ENCODE peak calls at places on chromosomes 13 and 19, in seven cellular contexts. One of them, this sample, is unnamed.

GRCh38 chr13:113229791-113230190 is 20.4 kb downstream of the CUL4A start:
- DNase-seq in cardiac muscle cell: no peak
- DNase-seq in astrocyte of the cerebellum: no peak
- DNase-seq in K562: no peak
- DNase-seq in effector memory CD4-positive, alpha-beta T cell: no peak
- DNase-seq in stomach: no peak
- DNase-seq in fibroblast of pulmonary artery: no peak
- DNase-seq in this sample: no peak

GRCh38 chr13:72998012-72998411 is 60.8 kb upstream of the KLF5 start:
- DNase-seq in stomach: no peak
- DNase-seq in fibroblast of pulmonary artery: no peak
- DNase-seq in effector memory CD4-positive, alpha-beta T cell: no peak
- DNase-seq in cardiac muscle cell: no peak
- DNase-seq in astrocyte of the cerebellum: no peak
- DNase-seq in K562: no peak
- DNase-seq in this sample: no peak

GRCh38 chr13:21069561-21070004 is 8.2 kb upstream of the LATS2 start:
- DNase-seq in stomach: no peak
- DNase-seq in cardiac muscle cell: peak
- DNase-seq in effector memory CD4-positive, alpha-beta T cell: no peak
- DNase-seq in astrocyte of the cerebellum: peak
- DNase-seq in fibroblast of pulmonary artery: peak
- DNase-seq in K562: no peak
- DNase-seq in this sample: no peak

GRCh38 chr13:23833733-23834611 is 55.2 kb downstream of the MIPEP start:
- DNase-seq in astrocyte of the cerebellum: no peak
- DNase-seq in stomach: no peak
- DNase-seq in cardiac muscle cell: no peak
- DNase-seq in fibroblast of pulmonary artery: no peak
- DNase-seq in effector memory CD4-positive, alpha-beta T cell: no peak
- DNase-seq in K562: no peak
- DNase-seq in this sample: no peak

GRCh38 chr13:73198888-73199497 is 140.2 kb downstream of the KLF5 start:
- DNase-seq in astrocyte of the cerebellum: no peak
- DNase-seq in cardiac muscle cell: no peak
- DNase-seq in stomach: no peak
- DNase-seq in effector memory CD4-positive, alpha-beta T cell: no peak
- DNase-seq in fibroblast of pulmonary artery: no peak
- DNase-seq in K562: no peak
- DNase-seq in this sample: no peak

GRCh38 chr19:48868196-48868886 is at the start of gene PLEKHA4:
- DNase-seq in stomach: peak
- DNase-seq in fibroblast of pulmonary artery: peak
- DNase-seq in astrocyte of the cerebellum: no peak
- DNase-seq in K562: peak
- DNase-seq in cardiac muscle cell: peak
- DNase-seq in effector memory CD4-positive, alpha-beta T cell: no peak
- DNase-seq in this sample: no peak

GRCh38 chr13:111380431-111380830 is 60.0 kb downstream of the TEX29 start:
- DNase-seq in fibroblast of pulmonary artery: no peak
- DNase-seq in K562: no peak
- DNase-seq in stomach: peak
- DNase-seq in effector memory CD4-positive, alpha-beta T cell: no peak
- DNase-seq in astrocyte of the cerebellum: no peak
- DNase-seq in cardiac muscle cell: no peak
- DNase-seq in this sample: no peak

GRCh38 chr13:30157616-30157993 is 149.7 kb downstream of the KATNAL1 start:
- DNase-seq in astrocyte of the cerebellum: no peak
- DNase-seq in stomach: no peak
- DNase-seq in fibroblast of pulmonary artery: no peak
- DNase-seq in cardiac muscle cell: no peak
- DNase-seq in effector memory CD4-positive, alpha-beta T cell: no peak
- DNase-seq in K562: no peak
- DNase-seq in this sample: no peak

GRCh38 chr13:113157929-113158747 is at the start of gene PROZ:
- DNase-seq in cardiac muscle cell: no peak
- DNase-seq in K562: no peak
- DNase-seq in fibroblast of pulmonary artery: no peak
- DNase-seq in astrocyte of the cerebellum: no peak
- DNase-seq in stomach: no peak
- DNase-seq in effector memory CD4-positive, alpha-beta T cell: no peak
- DNase-seq in this sample: no peak

GRCh38 chr13:24627090-24627714 is 53.0 kb upstream of the ATP12A start:
- DNase-seq in K562: peak
- DNase-seq in astrocyte of the cerebellum: no peak
- DNase-seq in effector memory CD4-positive, alpha-beta T cell: no peak
- DNase-seq in fibroblast of pulmonary artery: no peak
- DNase-seq in cardiac muscle cell: peak
- DNase-seq in stomach: peak
- DNase-seq in this sample: no peak

GRCh38 chr19:29537601-29538000 is 11.8 kb downstream of the VSTM2B start:
- DNase-seq in K562: no peak
- DNase-seq in fibroblast of pulmonary artery: no peak
- DNase-seq in cardiac muscle cell: no peak
- DNase-seq in astrocyte of the cerebellum: no peak
- DNase-seq in effector memory CD4-positive, alpha-beta T cell: no peak
- DNase-seq in stomach: peak
- DNase-seq in this sample: no peak

GRCh38 chr13:19984430-19985218 is 26.1 kb downstream of the ZMYM2 start:
- DNase-seq in effector memory CD4-positive, alpha-beta T cell: no peak
- DNase-seq in K562: peak
- DNase-seq in stomach: no peak
- DNase-seq in astrocyte of the cerebellum: peak
- DNase-seq in cardiac muscle cell: peak
- DNase-seq in fibroblast of pulmonary artery: peak
- DNase-seq in this sample: no peak

GRCh38 chr19:58543826-58544590 is at the start of gene TRIM28:
- DNase-seq in stomach: peak
- DNase-seq in effector memory CD4-positive, alpha-beta T cell: peak
- DNase-seq in K562: peak
- DNase-seq in astrocyte of the cerebellum: peak
- DNase-seq in fibroblast of pulmonary artery: peak
- DNase-seq in cardiac muscle cell: peak
- DNase-seq in this sample: no peak

GRCh38 chr19:5232798-5233505 is 107.7 kb downstream of the PTPRS start:
- DNase-seq in effector memory CD4-positive, alpha-beta T cell: no peak
- DNase-seq in cardiac muscle cell: peak
- DNase-seq in fibroblast of pulmonary artery: no peak
- DNase-seq in K562: no peak
- DNase-seq in astrocyte of the cerebellum: no peak
- DNase-seq in stomach: no peak
- DNase-seq in this sample: no peak

GRCh38 chr19:18650468-18651001 is 13.7 kb downstream of the KLHL26 start:
- DNase-seq in cardiac muscle cell: peak
- DNase-seq in astrocyte of the cerebellum: peak
- DNase-seq in fibroblast of pulmonary artery: peak
- DNase-seq in stomach: peak
- DNase-seq in K562: no peak
- DNase-seq in effector memory CD4-positive, alpha-beta T cell: no peak
- DNase-seq in this sample: no peak

GRCh38 chr19:3855321-3855720 is 13.5 kb downstream of the ZFR2 start:
- DNase-seq in K562: no peak
- DNase-seq in stomach: peak
- DNase-seq in cardiac muscle cell: no peak
- DNase-seq in fibroblast of pulmonary artery: no peak
- DNase-seq in effector memory CD4-positive, alpha-beta T cell: no peak
- DNase-seq in astrocyte of the cerebellum: no peak
- DNase-seq in this sample: no peak

GRCh38 chr13:105627270-105627669 is 908.2 kb downstream of the EFNB2 start:
- DNase-seq in fibroblast of pulmonary artery: peak
- DNase-seq in effector memory CD4-positive, alpha-beta T cell: no peak
- DNase-seq in stomach: no peak
- DNase-seq in cardiac muscle cell: peak
- DNase-seq in K562: no peak
- DNase-seq in astrocyte of the cerebellum: no peak
- DNase-seq in this sample: no peak

GRCh38 chr13:109610517-109610916 is 175.9 kb downstream of the IRS2 start:
- DNase-seq in stomach: peak
- DNase-seq in K562: peak
- DNase-seq in effector memory CD4-positive, alpha-beta T cell: peak
- DNase-seq in cardiac muscle cell: peak
- DNase-seq in astrocyte of the cerebellum: no peak
- DNase-seq in fibroblast of pulmonary artery: peak
- DNase-seq in this sample: no peak

GRCh38 chr19:33055718-33056117 is 9.0 kb downstream of the RHPN2 start:
- DNase-seq in K562: no peak
- DNase-seq in effector memory CD4-positive, alpha-beta T cell: no peak
- DNase-seq in stomach: no peak
- DNase-seq in fibroblast of pulmonary artery: peak
- DNase-seq in cardiac muscle cell: peak
- DNase-seq in astrocyte of the cerebellum: no peak
- DNase-seq in this sample: no peak

GRCh38 chr13:33537691-33538090 is 252.1 kb upstream of the STARD13 start:
- DNase-seq in fibroblast of pulmonary artery: no peak
- DNase-seq in cardiac muscle cell: no peak
- DNase-seq in stomach: no peak
- DNase-seq in K562: no peak
- DNase-seq in astrocyte of the cerebellum: no peak
- DNase-seq in effector memory CD4-positive, alpha-beta T cell: no peak
- DNase-seq in this sample: no peak

GRCh38 chr13:23060972-23061371 is 119.8 kb upstream of the SGCG start:
- DNase-seq in effector memory CD4-positive, alpha-beta T cell: no peak
- DNase-seq in fibroblast of pulmonary artery: no peak
- DNase-seq in astrocyte of the cerebellum: no peak
- DNase-seq in stomach: no peak
- DNase-seq in K562: no peak
- DNase-seq in cardiac muscle cell: no peak
- DNase-seq in this sample: no peak

GRCh38 chr13:48973845-48974431 is 1.8 kb upstream of the FNDC3A start:
- DNase-seq in fibroblast of pulmonary artery: no peak
- DNase-seq in stomach: no peak
- DNase-seq in cardiac muscle cell: no peak
- DNase-seq in effector memory CD4-positive, alpha-beta T cell: no peak
- DNase-seq in K562: no peak
- DNase-seq in astrocyte of the cerebellum: no peak
- DNase-seq in this sample: no peak

DNA sequence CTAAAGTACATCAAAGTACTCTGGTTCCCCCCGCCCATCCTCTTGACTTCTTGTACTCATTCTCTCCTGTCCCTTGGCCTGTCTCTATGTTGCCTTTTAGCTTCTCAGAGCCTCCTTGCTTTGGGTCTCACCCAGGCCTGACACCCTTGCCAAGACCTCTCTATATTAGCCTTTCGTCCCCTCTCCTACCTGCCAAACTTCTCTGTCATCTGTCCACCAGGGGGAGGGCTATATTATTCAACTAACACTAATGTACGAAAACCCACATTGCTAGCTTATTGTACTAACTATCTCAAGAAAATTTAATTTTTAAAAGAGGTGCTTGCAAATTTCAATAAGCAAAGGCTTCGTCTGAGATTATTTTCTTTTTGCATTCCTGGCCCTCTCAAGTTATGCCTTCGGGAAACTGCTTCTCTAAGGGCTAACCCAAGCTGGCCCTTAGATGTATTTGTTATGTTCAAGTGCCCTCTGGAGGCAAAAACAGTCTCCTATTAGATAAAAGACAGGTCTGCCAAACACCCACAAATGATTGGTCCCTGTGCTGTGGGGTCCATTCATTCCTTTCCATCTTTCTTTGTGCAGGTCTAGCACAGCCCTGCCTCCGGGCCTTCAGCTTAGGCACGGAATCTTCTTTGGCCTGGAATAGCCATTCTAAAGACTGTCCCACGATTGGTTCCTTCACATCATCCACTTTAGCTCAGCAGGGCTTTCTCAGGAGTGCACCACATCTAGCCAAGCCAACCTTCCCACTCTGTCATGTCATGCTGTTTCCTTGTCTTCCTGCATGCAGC is 6.4 kb upstream of the MRPS31 start:
- DNase-seq in stomach: no peak
- DNase-seq in K562: peak
- DNase-seq in astrocyte of the cerebellum: no peak
- DNase-seq in cardiac muscle cell: peak
- DNase-seq in effector memory CD4-positive, alpha-beta T cell: peak
- DNase-seq in fibroblast of pulmonary artery: peak
- DNase-seq in this sample: no peak
- H3K4me3 ChIP-seq in stomach: peak
- H3K4me3 ChIP-seq in K562: peak
- H3K4me3 ChIP-seq in astrocyte of the cerebellum: no peak
- H3K4me3 ChIP-seq in cardiac muscle cell: peak
- H3K4me3 ChIP-seq in effector memory CD4-positive, alpha-beta T cell: peak
- H3K4me3 ChIP-seq in fibroblast of pulmonary artery: peak
- H3K4me3 ChIP-seq in this sample: no peak

DNA sequence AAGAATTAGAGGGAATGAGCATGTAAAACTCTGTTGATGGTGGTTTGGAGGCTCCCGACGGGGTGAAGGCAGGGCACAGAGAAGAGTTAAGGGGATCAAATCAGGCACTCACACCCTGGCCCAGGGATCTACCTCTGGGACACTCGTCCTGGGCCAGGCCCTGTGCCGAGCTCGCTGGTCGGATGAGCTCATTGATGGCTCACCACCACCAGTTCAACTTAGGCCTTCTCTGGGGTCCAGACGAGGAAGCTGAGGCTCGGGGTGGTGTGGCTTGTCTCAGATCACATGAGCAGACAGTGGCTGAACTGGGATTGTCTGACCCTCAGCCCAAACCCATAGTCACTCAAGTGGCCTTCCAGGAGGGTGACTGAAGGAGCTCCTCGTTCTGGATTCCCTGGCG is 1.6 kb downstream of the NACC1 start:
- DNase-seq in cardiac muscle cell: no peak
- DNase-seq in K562: no peak
- DNase-seq in stomach: no peak
- DNase-seq in effector memory CD4-positive, alpha-beta T cell: no peak
- DNase-seq in fibroblast of pulmonary artery: no peak
- DNase-seq in astrocyte of the cerebellum: no peak
- DNase-seq in this sample: no peak
- H3K4me3 ChIP-seq in cardiac muscle cell: no peak
- H3K4me3 ChIP-seq in K562: peak
- H3K4me3 ChIP-seq in stomach: peak
- H3K4me3 ChIP-seq in effector memory CD4-positive, alpha-beta T cell: peak
- H3K4me3 ChIP-seq in fibroblast of pulmonary artery: peak
- H3K4me3 ChIP-seq in astrocyte of the cerebellum: peak
- H3K4me3 ChIP-seq in this sample: no peak

GRCh38 chr19:35143818-35144217 is 763 bp downstream of the FXYD7 start:
- DNase-seq in effector memory CD4-positive, alpha-beta T cell: no peak
- DNase-seq in fibroblast of pulmonary artery: no peak
- DNase-seq in stomach: no peak
- DNase-seq in cardiac muscle cell: no peak
- DNase-seq in astrocyte of the cerebellum: no peak
- DNase-seq in K562: no peak
- DNase-seq in this sample: no peak
- H3K4me3 ChIP-seq in effector memory CD4-positive, alpha-beta T cell: no peak
- H3K4me3 ChIP-seq in fibroblast of pulmonary artery: no peak
- H3K4me3 ChIP-seq in stomach: no peak
- H3K4me3 ChIP-seq in cardiac muscle cell: no peak
- H3K4me3 ChIP-seq in astrocyte of the cerebellum: no peak
- H3K4me3 ChIP-seq in K562: no peak
- H3K4me3 ChIP-seq in this sample: no peak

DNA sequence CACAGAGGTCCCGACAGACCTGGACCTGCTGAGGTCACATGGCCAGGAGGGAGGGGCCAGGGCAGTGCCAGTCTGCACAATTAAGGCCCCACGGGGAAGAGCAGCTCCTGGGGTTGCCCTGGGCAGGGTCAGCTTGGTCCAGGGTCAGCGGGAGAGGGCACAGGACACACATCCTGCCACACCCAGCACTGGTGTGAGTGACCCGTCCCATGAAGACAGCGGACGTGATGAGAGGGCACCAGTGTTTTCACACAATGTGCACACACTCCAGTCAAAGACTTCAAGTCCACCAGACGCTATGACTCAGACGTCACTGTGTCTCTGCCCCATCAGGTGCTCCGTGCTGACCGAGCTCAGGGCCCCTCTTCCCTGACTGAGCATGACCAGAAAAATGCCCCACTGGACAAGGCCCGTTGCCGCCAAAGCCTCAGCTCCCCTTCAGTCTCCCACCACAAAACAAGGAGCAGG is 4.2 kb downstream of the TMEM259 start:
- DNase-seq in fibroblast of pulmonary artery: peak
- DNase-seq in astrocyte of the cerebellum: no peak
- DNase-seq in cardiac muscle cell: no peak
- DNase-seq in effector memory CD4-positive, alpha-beta T cell: no peak
- DNase-seq in K562: no peak
- DNase-seq in stomach: no peak
- DNase-seq in this sample: no peak
- H3K4me3 ChIP-seq in fibroblast of pulmonary artery: no peak
- H3K4me3 ChIP-seq in astrocyte of the cerebellum: no peak
- H3K4me3 ChIP-seq in cardiac muscle cell: no peak
- H3K4me3 ChIP-seq in effector memory CD4-positive, alpha-beta T cell: no peak
- H3K4me3 ChIP-seq in K562: no peak
- H3K4me3 ChIP-seq in stomach: peak
- H3K4me3 ChIP-seq in this sample: no peak